ENCODE peak calls at places on chromosomes 11 and 22, in eight cellular contexts. One of them, this sample, is unnamed.

GRCh38 chr11:69746780-69747742 is 28.1 kb downstream of the FGF4 start:
- DNase-seq in colonic mucosa: no peak
- DNase-seq in lower lobe of right lung: no peak
- DNase-seq in fibroblast of villous mesenchyme: peak; percentile 16
- DNase-seq in AG04450: no peak
- DNase-seq in heart right ventricle: no peak
- DNase-seq in HFF-Myc: no peak
- DNase-seq in BJ: no peak
- DNase-seq in this sample: no peak

GRCh38 chr11:102187416-102188125 is 77.3 kb downstream of the YAP1 start:
- DNase-seq in lower lobe of right lung: no peak
- DNase-seq in heart right ventricle: no peak
- DNase-seq in HFF-Myc: no peak
- DNase-seq in colonic mucosa: no peak
- DNase-seq in BJ: no peak
- DNase-seq in AG04450: no peak
- DNase-seq in fibroblast of villous mesenchyme: peak; percentile 71
- DNase-seq in this sample: peak; percentile 66

GRCh38 chr11:33269822-33270221 is 12.6 kb downstream of the HIPK3 start:
- DNase-seq in heart right ventricle: no peak
- DNase-seq in HFF-Myc: no peak
- DNase-seq in AG04450: no peak
- DNase-seq in colonic mucosa: no peak
- DNase-seq in fibroblast of villous mesenchyme: no peak
- DNase-seq in lower lobe of right lung: no peak
- DNase-seq in BJ: no peak
- DNase-seq in this sample: no peak

GRCh38 chr11:76166314-76166713 is 40.0 kb downstream of the WNT11 start:
- DNase-seq in heart right ventricle: no peak
- DNase-seq in fibroblast of villous mesenchyme: no peak
- DNase-seq in AG04450: no peak
- DNase-seq in BJ: no peak
- DNase-seq in colonic mucosa: no peak
- DNase-seq in lower lobe of right lung: no peak
- DNase-seq in HFF-Myc: no peak
- DNase-seq in this sample: no peak

GRCh38 chr22:20554824-20555223 is 47.4 kb downstream of the MED15 start:
- DNase-seq in AG04450: no peak
- DNase-seq in heart right ventricle: no peak
- DNase-seq in BJ: no peak
- DNase-seq in colonic mucosa: no peak
- DNase-seq in lower lobe of right lung: no peak
- DNase-seq in HFF-Myc: no peak
- DNase-seq in fibroblast of villous mesenchyme: no peak
- DNase-seq in this sample: no peak

GRCh38 chr22:49771266-49772065 is 56.2 kb downstream of the BRD1 start:
- DNase-seq in AG04450: no peak
- DNase-seq in fibroblast of villous mesenchyme: no peak
- DNase-seq in HFF-Myc: no peak
- DNase-seq in colonic mucosa: no peak
- DNase-seq in heart right ventricle: no peak
- DNase-seq in lower lobe of right lung: peak; percentile 44
- DNase-seq in BJ: no peak
- DNase-seq in this sample: no peak

GRCh38 chr11:64796047-64796756 is 6.8 kb downstream of the MAP4K2 start:
- DNase-seq in AG04450: no peak
- DNase-seq in heart right ventricle: no peak
- DNase-seq in colonic mucosa: no peak
- DNase-seq in HFF-Myc: no peak
- DNase-seq in lower lobe of right lung: peak; percentile 29
- DNase-seq in BJ: no peak
- DNase-seq in fibroblast of villous mesenchyme: no peak
- DNase-seq in this sample: no peak

GRCh38 chr11:111665779-111666178 is 63.5 kb downstream of the SIK2 start:
- DNase-seq in BJ: no peak
- DNase-seq in fibroblast of villous mesenchyme: peak; percentile 60
- DNase-seq in colonic mucosa: no peak
- DNase-seq in AG04450: peak; percentile 27
- DNase-seq in HFF-Myc: peak; percentile 42
- DNase-seq in heart right ventricle: no peak
- DNase-seq in lower lobe of right lung: no peak
- DNase-seq in this sample: peak; percentile 64

GRCh38 chr11:23123766-23124165 is 263.5 kb upstream of the CCDC179 start:
- DNase-seq in HFF-Myc: peak; percentile 24
- DNase-seq in AG04450: no peak
- DNase-seq in fibroblast of villous mesenchyme: peak; percentile 54
- DNase-seq in BJ: no peak
- DNase-seq in heart right ventricle: no peak
- DNase-seq in colonic mucosa: no peak
- DNase-seq in lower lobe of right lung: no peak
- DNase-seq in this sample: peak; percentile 56

GRCh38 chr11:130744804-130745203 is 171.5 kb downstream of the SNX19 start:
- DNase-seq in colonic mucosa: no peak
- DNase-seq in lower lobe of right lung: no peak
- DNase-seq in fibroblast of villous mesenchyme: no peak
- DNase-seq in HFF-Myc: no peak
- DNase-seq in AG04450: no peak
- DNase-seq in BJ: no peak
- DNase-seq in heart right ventricle: no peak
- DNase-seq in this sample: no peak

GRCh38 chr11:21908211-21908610 is 284.7 kb upstream of the ANO5 start:
- DNase-seq in HFF-Myc: no peak
- DNase-seq in colonic mucosa: no peak
- DNase-seq in BJ: no peak
- DNase-seq in fibroblast of villous mesenchyme: no peak
- DNase-seq in heart right ventricle: no peak
- DNase-seq in AG04450: no peak
- DNase-seq in lower lobe of right lung: no peak
- DNase-seq in this sample: no peak

GRCh38 chr22:50192825-50193204 is 7.1 kb downstream of the TRABD start:
- DNase-seq in BJ: no peak
- DNase-seq in fibroblast of villous mesenchyme: no peak
- DNase-seq in lower lobe of right lung: no peak
- DNase-seq in AG04450: no peak
- DNase-seq in colonic mucosa: no peak
- DNase-seq in HFF-Myc: no peak
- DNase-seq in heart right ventricle: no peak
- DNase-seq in this sample: no peak

GRCh38 chr22:17159504-17159951 is 451 bp upstream of the HDHD5 start:
- DNase-seq in heart right ventricle: peak; percentile 40
- DNase-seq in colonic mucosa: peak; percentile 69
- DNase-seq in BJ: no peak
- DNase-seq in AG04450: no peak
- DNase-seq in HFF-Myc: no peak
- DNase-seq in lower lobe of right lung: no peak
- DNase-seq in fibroblast of villous mesenchyme: peak; percentile 38
- DNase-seq in this sample: peak; percentile 56

GRCh38 chr11:123166095-123166559 is 28.9 kb downstream of the CLMP start:
- DNase-seq in fibroblast of villous mesenchyme: peak; percentile 99
- DNase-seq in BJ: no peak
- DNase-seq in HFF-Myc: no peak
- DNase-seq in colonic mucosa: peak; percentile 53
- DNase-seq in heart right ventricle: peak; percentile 14
- DNase-seq in lower lobe of right lung: peak; percentile 51
- DNase-seq in AG04450: peak; percentile 97
- DNase-seq in this sample: peak; percentile 55

GRCh38 chr11:64677441-64678023 is 45.5 kb downstream of the NRXN2 start:
- DNase-seq in colonic mucosa: no peak
- DNase-seq in HFF-Myc: no peak
- DNase-seq in BJ: no peak
- DNase-seq in fibroblast of villous mesenchyme: no peak
- DNase-seq in lower lobe of right lung: no peak
- DNase-seq in AG04450: no peak
- DNase-seq in heart right ventricle: no peak
- DNase-seq in this sample: no peak

GRCh38 chr11:14644396-14645246 is 1.0 kb downstream of the PDE3B start:
- DNase-seq in BJ: no peak
- DNase-seq in fibroblast of villous mesenchyme: peak; percentile 20
- DNase-seq in heart right ventricle: peak; percentile 15
- DNase-seq in lower lobe of right lung: peak; percentile 61
- DNase-seq in HFF-Myc: no peak
- DNase-seq in colonic mucosa: peak; percentile 52
- DNase-seq in AG04450: no peak
- DNase-seq in this sample: no peak

DNA sequence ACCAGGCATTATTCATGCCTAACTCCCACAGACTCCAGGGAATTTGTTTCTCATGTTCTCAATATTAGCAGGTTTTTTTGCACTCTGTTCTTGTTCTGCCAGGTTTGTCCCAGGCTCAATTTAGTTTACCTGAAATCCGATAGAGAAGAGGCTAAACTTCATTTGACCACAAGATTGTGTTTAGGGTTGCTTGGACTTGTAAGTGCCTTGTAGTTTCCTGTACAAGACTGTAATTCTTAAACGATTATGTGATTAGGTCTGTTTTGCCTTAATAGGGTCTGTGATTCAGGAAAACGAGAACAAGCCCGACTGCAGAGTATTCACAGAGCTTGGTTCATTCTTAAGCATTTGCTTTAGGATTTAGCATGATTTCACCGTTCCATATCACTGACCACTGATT is 1.8 kb downstream of the PRSS23 start:
- DNase-seq in lower lobe of right lung: no peak
- DNase-seq in colonic mucosa: no peak
- DNase-seq in heart right ventricle: no peak
- DNase-seq in HFF-Myc: no peak
- DNase-seq in fibroblast of villous mesenchyme: no peak
- DNase-seq in BJ: no peak
- DNase-seq in AG04450: no peak
- DNase-seq in this sample: no peak
- H3K4me3 ChIP-seq in lower lobe of right lung: peak overlapping the region; percentile 61
- H3K4me3 ChIP-seq in colonic mucosa: peak overlapping the region; percentile 2
- H3K4me3 ChIP-seq in heart right ventricle: peak overlapping the region; percentile 6
- H3K4me3 ChIP-seq in HFF-Myc: peak overlapping the region; percentile 57
- H3K4me3 ChIP-seq in fibroblast of villous mesenchyme: peak overlapping the region; percentile 73
- H3K4me3 ChIP-seq in BJ: peak overlapping the region; percentile 61
- H3K4me3 ChIP-seq in AG04450: peak overlapping the region; percentile 73
- H3K4me3 ChIP-seq in this sample: peak overlapping the region; percentile 74

DNA sequence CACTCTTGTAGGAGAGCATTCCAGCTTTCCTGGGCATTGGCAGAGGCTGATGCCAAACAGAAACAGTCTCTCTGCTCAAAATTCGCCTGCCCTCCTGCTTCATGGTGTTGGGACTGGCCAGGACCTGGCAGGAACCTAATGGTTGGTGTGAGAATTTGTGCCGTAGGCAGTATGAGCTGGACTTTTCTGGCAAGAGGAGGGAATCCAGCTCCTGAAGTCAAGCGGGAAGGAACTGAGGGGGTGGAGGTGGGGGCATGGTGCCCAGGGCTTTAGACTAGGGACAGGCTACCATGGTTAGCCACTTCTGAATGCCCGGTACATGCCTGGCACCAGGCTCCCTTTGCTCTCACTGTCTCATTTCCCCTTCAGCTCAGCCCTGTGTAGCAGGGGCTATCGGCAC is 6.9 kb upstream of the TOMM22 start:
- DNase-seq in colonic mucosa: no peak
- DNase-seq in heart right ventricle: no peak
- DNase-seq in AG04450: no peak
- DNase-seq in BJ: no peak
- DNase-seq in HFF-Myc: no peak
- DNase-seq in fibroblast of villous mesenchyme: no peak
- DNase-seq in lower lobe of right lung: no peak
- DNase-seq in this sample: no peak
- TF ChIP-seq CTCF in colonic mucosa: no peak
- TF ChIP-seq CTCF in heart right ventricle: no peak
- TF ChIP-seq CTCF in AG04450: no peak
- TF ChIP-seq CTCF in BJ: no peak
- TF ChIP-seq CTCF in HFF-Myc: no peak
- TF ChIP-seq CTCF in fibroblast of villous mesenchyme: no peak
- TF ChIP-seq CTCF in lower lobe of right lung: no peak
- TF ChIP-seq CTCF in this sample: no peak

GRCh38 chr22:25110846-25111578 is 88.6 kb upstream of the CRYBB3 start:
- DNase-seq in lower lobe of right lung: peak; percentile 83
- DNase-seq in heart right ventricle: peak; percentile 70
- DNase-seq in HFF-Myc: peak; percentile 42
- DNase-seq in colonic mucosa: peak; percentile 78
- DNase-seq in AG04450: peak; percentile 29
- DNase-seq in BJ: peak; percentile 17
- DNase-seq in fibroblast of villous mesenchyme: peak; percentile 72
- DNase-seq in this sample: peak; percentile 64

GRCh38 chr22:25113316-25113721 is 86.3 kb upstream of the CRYBB3 start:
- DNase-seq in HFF-Myc: no peak
- DNase-seq in heart right ventricle: no peak
- DNase-seq in colonic mucosa: peak; percentile 55
- DNase-seq in AG04450: no peak
- DNase-seq in fibroblast of villous mesenchyme: no peak
- DNase-seq in lower lobe of right lung: peak; percentile 64
- DNase-seq in BJ: no peak
- DNase-seq in this sample: no peak

GRCh38 chr22:25111579-25112517 is 87.8 kb upstream of the CRYBB3 start:
- DNase-seq in HFF-Myc: no peak
- DNase-seq in fibroblast of villous mesenchyme: no peak
- DNase-seq in lower lobe of right lung: peak; percentile 81
- DNase-seq in colonic mucosa: peak; percentile 77
- DNase-seq in BJ: no peak
- DNase-seq in AG04450: no peak
- DNase-seq in heart right ventricle: no peak
- DNase-seq in this sample: no peak

GRCh38 chr22:25114369-25115362 is 85.0 kb upstream of the CRYBB3 start:
- DNase-seq in lower lobe of right lung: no peak
- DNase-seq in colonic mucosa: no peak
- DNase-seq in heart right ventricle: no peak
- DNase-seq in HFF-Myc: no peak
- DNase-seq in AG04450: no peak
- DNase-seq in fibroblast of villous mesenchyme: no peak
- DNase-seq in BJ: no peak
- DNase-seq in this sample: no peak

GRCh38 chr22:25112538-25113253 is 87.0 kb upstream of the CRYBB3 start:
- DNase-seq in colonic mucosa: no peak
- DNase-seq in lower lobe of right lung: no peak
- DNase-seq in fibroblast of villous mesenchyme: no peak
- DNase-seq in BJ: no peak
- DNase-seq in heart right ventricle: no peak
- DNase-seq in AG04450: no peak
- DNase-seq in HFF-Myc: no peak
- DNase-seq in this sample: no peak
- H3K4me3 ChIP-seq in colonic mucosa: no peak overlapping the region
- H3K4me3 ChIP-seq in lower lobe of right lung: peak overlapping the region; percentile 65
- H3K4me3 ChIP-seq in fibroblast of villous mesenchyme: no peak overlapping the region
- H3K4me3 ChIP-seq in BJ: no peak overlapping the region
- H3K4me3 ChIP-seq in heart right ventricle: peak overlapping the region; percentile 63
- H3K4me3 ChIP-seq in AG04450: no peak overlapping the region
- H3K4me3 ChIP-seq in HFF-Myc: no peak overlapping the region
- H3K4me3 ChIP-seq in this sample: no peak overlapping the region

DNA sequence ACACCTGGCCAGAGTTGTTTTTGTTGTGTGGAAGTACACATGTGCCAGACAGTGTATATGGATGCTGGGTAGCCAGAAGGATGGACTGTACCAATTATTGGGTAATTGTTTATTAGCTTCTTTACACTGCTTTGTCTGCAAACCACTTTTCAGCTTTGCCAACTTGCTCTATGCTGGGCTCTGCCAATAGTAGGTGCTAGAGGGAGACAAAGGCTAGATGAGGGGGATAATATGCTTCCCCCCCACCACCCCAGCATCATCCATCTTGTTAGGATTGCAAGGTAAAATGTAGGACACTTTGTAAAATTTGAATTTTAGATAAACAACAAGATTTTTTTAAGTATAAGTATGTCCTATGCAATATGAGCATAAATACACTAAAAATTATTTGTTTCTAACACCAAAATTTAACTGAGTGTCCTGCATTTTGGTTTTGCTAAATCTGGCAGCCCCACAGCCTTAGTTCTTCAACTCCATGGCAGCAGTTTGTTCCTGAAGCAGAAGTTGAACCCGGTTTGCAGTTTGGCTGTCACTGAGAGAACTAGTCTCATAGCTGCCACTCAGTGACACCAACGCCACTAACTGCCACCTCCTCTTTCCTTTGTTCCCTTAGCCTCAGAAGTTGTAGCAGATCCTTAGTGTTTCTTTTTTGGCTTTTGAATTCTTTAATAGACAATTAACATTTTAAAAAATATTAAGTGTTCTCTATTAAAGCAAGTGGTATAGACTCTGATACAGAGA is 78.8 kb downstream of the CCDC81 start:
- DNase-seq in fibroblast of villous mesenchyme: no peak
- DNase-seq in colonic mucosa: no peak
- DNase-seq in lower lobe of right lung: no peak
- DNase-seq in HFF-Myc: no peak
- DNase-seq in BJ: no peak
- DNase-seq in AG04450: no peak
- DNase-seq in heart right ventricle: no peak
- DNase-seq in this sample: no peak
- TF ChIP-seq CTCF in fibroblast of villous mesenchyme: no peak
- TF ChIP-seq CTCF in colonic mucosa: no peak
- TF ChIP-seq CTCF in lower lobe of right lung: no peak
- TF ChIP-seq CTCF in HFF-Myc: peak; percentile 12
- TF ChIP-seq CTCF in BJ: no peak
- TF ChIP-seq CTCF in AG04450: peak; percentile 27
- TF ChIP-seq CTCF in heart right ventricle: no peak
- TF ChIP-seq CTCF in this sample: peak; percentile 6